ENCODE peak calls at places on chromosomes 4 and X, in six cellular contexts. F is WTC11, B is HepG2, O is K562, Y is endothelial cell of umbilical vein, G is A549. N is an unnamed sample.

GRCh38 chr4:113837397-113837796 is 75.9 kb upstream of the CAMK2D start:
- DNase-seq in F (no peak), B (no peak), O (no peak), Y (peak; percentile 51), G (peak; percentile 0), N (no peak)

GRCh38 chr4:95049838-95050237 is 292.1 kb downstream of the BMPR1B start:
- DNase-seq in F (no peak), B (no peak), O (no peak), Y (no peak), G (no peak), N (no peak)

GRCh38 chr4:78032446-78032845 is 24.7 kb upstream of the FRAS1 start:
- DNase-seq in F (no peak), B (no peak), O (no peak), Y (no peak), G (no peak), N (no peak)

GRCh38 chrX:17740137-17741122 is 3.1 kb downstream of the SCML1 start:
- DNase-seq in F (no peak), B (no peak), O (no peak), Y (no peak), G (no peak), N (no peak)

GRCh38 chr4:18540349-18540748 is 518.8 kb upstream of the LCORL start:
- DNase-seq in F (no peak), B (no peak), O (no peak), Y (peak; percentile 41), G (no peak), N (no peak)

GRCh38 chrX:16839852-16840460 is 30.2 kb downstream of the RBBP7 start:
- DNase-seq in F (no peak), B (no peak), O (peak; percentile 29), Y (no peak), G (no peak), N (no peak)

GRCh38 chr4:99855677-99856076 is 38.5 kb downstream of the LAMTOR3 start:
- DNase-seq in F (no peak), B (no peak), O (no peak), Y (no peak), G (no peak), N (no peak)

GRCh38 chr4:120083152-120083551 is 16.5 kb upstream of the MAD2L1 start:
- DNase-seq in F (no peak), B (no peak), O (no peak), Y (no peak), G (no peak), N (no peak)

GRCh38 chr4:17336524-17336941 is 175.4 kb downstream of the QDPR start:
- DNase-seq in F (no peak), B (peak; percentile 6), O (no peak), Y (peak; percentile 97), G (no peak), N (no peak)

DNA sequence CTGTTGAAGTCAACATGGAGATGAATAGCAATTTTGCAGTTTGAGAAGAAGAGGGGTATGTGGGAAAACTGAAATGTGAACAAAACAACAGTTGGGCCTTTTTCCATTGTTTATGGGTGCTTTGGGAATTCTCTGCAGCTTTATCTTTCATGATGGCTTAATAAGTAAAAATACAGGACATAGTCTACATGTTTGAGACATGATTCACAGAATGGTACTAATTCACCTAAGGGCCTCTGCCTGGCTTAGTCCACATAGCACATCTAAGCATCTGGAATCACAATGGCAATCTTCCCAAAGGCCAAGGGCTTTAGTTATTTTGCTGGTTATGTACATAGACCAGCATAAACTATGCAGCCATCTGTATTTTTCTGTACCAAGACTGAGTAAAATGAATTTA is 512.8 kb upstream of the FAT1 start:
- DNase-seq in F (no peak), B (no peak), O (no peak), Y (no peak), G (no peak), N (no peak)
- TF ChIP-seq JUN in F (no peak), B (no peak), O (no peak), Y (no peak), G (no peak), N (no peak)

DNA sequence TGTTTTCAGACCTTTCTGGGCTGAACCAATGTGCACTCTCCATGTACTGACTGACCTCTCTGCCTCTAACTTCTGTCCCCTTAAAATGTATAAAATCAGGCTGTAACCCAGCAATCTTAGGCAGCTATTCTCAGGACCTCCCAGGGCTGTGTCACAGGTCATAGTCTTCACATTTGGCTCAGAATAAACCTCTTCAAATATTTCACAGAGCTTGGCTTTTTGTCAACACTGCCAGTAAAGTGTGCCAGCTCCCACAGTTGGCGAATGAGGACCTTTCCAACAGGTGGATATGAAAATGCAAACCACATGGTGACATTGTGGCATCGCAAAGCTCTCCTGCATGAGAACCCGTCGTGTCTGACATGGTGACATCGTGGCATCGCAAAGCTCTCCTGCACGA is 76.4 kb downstream of the ACOX3 start:
- DNase-seq in F (no peak), B (no peak), O (no peak), Y (no peak), G (no peak), N (no peak)
- TF ChIP-seq JUN in F (no peak), B (no peak), O (no peak), Y (no peak), G (no peak), N (no peak)

DNA sequence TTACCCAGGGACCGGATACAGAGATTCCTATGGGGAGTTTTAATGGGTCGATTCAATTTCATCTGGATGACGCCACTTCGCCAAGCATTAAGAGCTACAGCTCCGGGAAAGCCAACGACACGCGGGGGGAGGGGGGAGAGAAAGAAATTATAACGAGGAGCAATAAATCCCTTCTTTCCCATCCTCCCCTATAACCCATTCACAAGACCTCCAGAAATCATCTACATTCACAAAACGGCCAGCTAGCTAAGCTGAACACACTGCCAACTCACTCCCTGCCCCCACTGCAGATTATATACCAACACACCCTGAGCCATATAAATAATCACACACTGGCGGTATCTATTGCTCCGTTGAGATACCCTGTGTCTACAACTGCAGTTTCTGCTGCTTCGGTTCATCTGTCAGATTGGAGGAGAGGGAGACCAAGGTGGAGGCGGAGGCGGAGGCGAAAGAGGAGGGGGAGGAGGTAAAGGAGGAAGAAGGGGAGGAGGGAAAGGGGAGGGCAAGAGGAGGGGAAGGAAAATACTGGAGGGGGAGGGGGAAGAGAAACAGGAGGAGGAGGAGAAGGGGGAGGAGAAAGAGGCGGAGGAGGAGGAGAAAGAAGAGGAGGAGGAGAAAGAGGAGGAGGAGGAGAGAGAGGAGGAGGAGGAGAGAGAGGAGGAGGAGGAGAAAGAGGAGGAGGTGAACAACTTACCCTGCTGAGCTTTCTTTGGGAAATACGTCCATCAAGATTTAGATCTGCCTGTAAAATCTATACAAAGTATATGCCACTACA is 113.9 kb upstream of the VAMP7 start:
- DNase-seq in F (peak; percentile 42), B (no peak), O (peak; percentile 84), Y (peak; percentile 74), G (peak; percentile 18), N (peak; percentile 47)
- TF ChIP-seq JUN in F (no peak), B (no peak), O (no peak), Y (no peak), G (no peak), N (no peak)

GRCh38 chr4:24753519-24753918 is 41.9 kb upstream of the SOD3 start:
- DNase-seq in F (no peak), B (no peak), O (no peak), Y (no peak), G (peak; percentile 38), N (no peak)
- TF ChIP-seq JUN in F (no peak), B (no peak), O (no peak), Y (no peak), G (no peak), N (no peak)

GRCh38 chrX:5380426-5380825 is 848.2 kb downstream of the NLGN4X start:
- DNase-seq in F (no peak), B (no peak), O (no peak), Y (no peak), G (no peak), N (no peak)
- TF ChIP-seq JUN in F (no peak), B (no peak), O (no peak), Y (no peak), G (no peak), N (no peak)

GRCh38 chrX:50707376-50707775 is 106.6 kb downstream of the SHROOM4 start:
- DNase-seq in F (no peak), B (no peak), O (no peak), Y (peak; percentile 21), G (no peak), N (no peak)
- TF ChIP-seq JUN in F (no peak), B (no peak), O (no peak), Y (no peak), G (no peak), N (no peak)

GRCh38 chrX:31397119-31397518 is 325.3 kb upstream of the FTHL17 start:
- DNase-seq in F (no peak), B (no peak), O (no peak), Y (no peak), G (no peak), N (no peak)
- TF ChIP-seq JUN in F (no peak), B (no peak), O (no peak), Y (no peak), G (no peak), N (no peak)

DNA sequence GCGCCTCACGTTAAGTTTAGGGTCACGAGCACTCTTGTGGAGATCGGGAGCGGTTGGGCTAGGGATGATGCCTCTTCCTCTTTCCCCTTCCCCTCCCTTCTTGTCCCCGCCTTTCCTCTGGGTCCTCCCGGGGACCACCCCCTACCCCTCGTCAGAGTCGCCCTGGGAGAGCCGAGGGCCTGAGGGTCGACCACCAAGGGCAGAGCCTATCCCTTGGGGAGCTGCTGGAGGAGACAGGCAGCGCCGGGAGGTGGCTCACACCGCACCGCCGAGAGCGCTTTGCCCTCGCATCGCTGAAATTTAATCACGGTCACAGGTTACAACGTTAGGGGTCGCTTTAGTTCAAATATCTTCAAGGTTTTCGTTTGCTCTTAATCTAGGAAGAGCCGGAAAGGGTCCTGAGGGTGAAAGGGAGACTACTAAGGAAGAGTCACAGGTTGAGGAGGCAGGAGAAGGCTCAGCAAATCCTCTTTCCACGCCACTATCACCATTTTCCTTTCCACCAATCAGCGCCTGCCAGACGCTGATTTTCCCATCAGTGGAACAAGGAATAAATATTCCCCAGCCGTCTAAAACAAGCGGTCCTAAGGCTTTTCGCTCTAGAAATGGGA is 529 bp upstream of the SNCA start:
- DNase-seq in F (peak; percentile 66), B (no peak), O (peak; percentile 10), Y (peak; percentile 79), G (peak; percentile 5), N (peak; percentile 31)
- TF ChIP-seq JUN in F (no peak), B (no peak), O (no peak), Y (no peak), G (no peak), N (no peak)

GRCh38 chr4:66279084-66279483 is 608.8 kb upstream of the EPHA5 start:
- DNase-seq in F (no peak), B (no peak), O (no peak), Y (no peak), G (no peak), N (no peak)
- TF ChIP-seq JUN in F (no peak), B (no peak), O (no peak), Y (no peak), G (no peak), N (no peak)

GRCh38 chr4:54076673-54077072 is 12.3 kb upstream of the CHIC2 start:
- DNase-seq in F (no peak), B (no peak), O (no peak), Y (peak; percentile 38), G (no peak), N (no peak)
- TF ChIP-seq JUN in F (no peak), B (no peak), O (no peak), Y (peak; percentile 49), G (no peak), N (no peak)

N was measured in H1.